ENCODE peak calls at places on chromosomes 13 and 19, in ten cellular contexts. One of them, this sample, is unnamed.

GRCh38 chr19:2475018-2475701 is 767 bp upstream of the GADD45B start:
- DNase-seq in upper lobe of right lung: peak
- DNase-seq in hypothalamus: peak
- DNase-seq in activated naive CD4-positive, alpha-beta T cell treated with anti-CD3 and anti-CD28 coated beads for 36 hours: peak
- DNase-seq in T1000: no peak
- DNase-seq in smooth muscle cell of the brain vasculature: no peak
- DNase-seq in CD8-positive, alpha-beta T cell: no peak
- DNase-seq in SHP77: no peak
- DNase-seq in EH: peak
- DNase-seq in activated CD8-positive, alpha-beta memory T cell treated with anti-CD3 and anti-CD28 coated beads for 4 hours: no peak
- DNase-seq in this sample: peak

GRCh38 chr13:107275945-107276614 is 708.1 kb upstream of the ARGLU1 start:
- DNase-seq in smooth muscle cell of the brain vasculature: no peak
- DNase-seq in upper lobe of right lung: no peak
- DNase-seq in CD8-positive, alpha-beta T cell: no peak
- DNase-seq in EH: no peak
- DNase-seq in SHP77: no peak
- DNase-seq in activated CD8-positive, alpha-beta memory T cell treated with anti-CD3 and anti-CD28 coated beads for 4 hours: no peak
- DNase-seq in T1000: no peak
- DNase-seq in activated naive CD4-positive, alpha-beta T cell treated with anti-CD3 and anti-CD28 coated beads for 36 hours: no peak
- DNase-seq in hypothalamus: no peak
- DNase-seq in this sample: no peak

GRCh38 chr19:1719519-1719918 is 33.8 kb upstream of the ONECUT3 start:
- DNase-seq in activated naive CD4-positive, alpha-beta T cell treated with anti-CD3 and anti-CD28 coated beads for 36 hours: no peak
- DNase-seq in activated CD8-positive, alpha-beta memory T cell treated with anti-CD3 and anti-CD28 coated beads for 4 hours: no peak
- DNase-seq in hypothalamus: no peak
- DNase-seq in SHP77: no peak
- DNase-seq in CD8-positive, alpha-beta T cell: no peak
- DNase-seq in upper lobe of right lung: no peak
- DNase-seq in T1000: no peak
- DNase-seq in smooth muscle cell of the brain vasculature: no peak
- DNase-seq in EH: no peak
- DNase-seq in this sample: no peak

GRCh38 chr19:873084-874019 is 13.9 kb downstream of the CFD start:
- DNase-seq in activated CD8-positive, alpha-beta memory T cell treated with anti-CD3 and anti-CD28 coated beads for 4 hours: no peak
- DNase-seq in SHP77: no peak
- DNase-seq in activated naive CD4-positive, alpha-beta T cell treated with anti-CD3 and anti-CD28 coated beads for 36 hours: peak
- DNase-seq in EH: peak
- DNase-seq in smooth muscle cell of the brain vasculature: no peak
- DNase-seq in CD8-positive, alpha-beta T cell: peak
- DNase-seq in hypothalamus: no peak
- DNase-seq in T1000: peak
- DNase-seq in upper lobe of right lung: peak
- DNase-seq in this sample: peak

GRCh38 chr13:72244788-72245187 is 377.8 kb upstream of the DACH1 start:
- DNase-seq in T1000: no peak
- DNase-seq in CD8-positive, alpha-beta T cell: no peak
- DNase-seq in SHP77: no peak
- DNase-seq in activated CD8-positive, alpha-beta memory T cell treated with anti-CD3 and anti-CD28 coated beads for 4 hours: no peak
- DNase-seq in upper lobe of right lung: no peak
- DNase-seq in hypothalamus: no peak
- DNase-seq in activated naive CD4-positive, alpha-beta T cell treated with anti-CD3 and anti-CD28 coated beads for 36 hours: no peak
- DNase-seq in EH: no peak
- DNase-seq in smooth muscle cell of the brain vasculature: no peak
- DNase-seq in this sample: no peak

GRCh38 chr13:82407321-82407720 is 1475.0 kb downstream of the SLITRK1 start:
- DNase-seq in activated naive CD4-positive, alpha-beta T cell treated with anti-CD3 and anti-CD28 coated beads for 36 hours: no peak
- DNase-seq in CD8-positive, alpha-beta T cell: no peak
- DNase-seq in smooth muscle cell of the brain vasculature: no peak
- DNase-seq in EH: peak
- DNase-seq in SHP77: no peak
- DNase-seq in hypothalamus: no peak
- DNase-seq in activated CD8-positive, alpha-beta memory T cell treated with anti-CD3 and anti-CD28 coated beads for 4 hours: no peak
- DNase-seq in T1000: no peak
- DNase-seq in upper lobe of right lung: no peak
- DNase-seq in this sample: no peak

GRCh38 chr13:38685974-38686571 is 804 bp upstream of the FREM2 start:
- DNase-seq in CD8-positive, alpha-beta T cell: no peak
- DNase-seq in upper lobe of right lung: no peak
- DNase-seq in SHP77: no peak
- DNase-seq in EH: peak
- DNase-seq in smooth muscle cell of the brain vasculature: no peak
- DNase-seq in activated naive CD4-positive, alpha-beta T cell treated with anti-CD3 and anti-CD28 coated beads for 36 hours: no peak
- DNase-seq in activated CD8-positive, alpha-beta memory T cell treated with anti-CD3 and anti-CD28 coated beads for 4 hours: no peak
- DNase-seq in hypothalamus: peak
- DNase-seq in T1000: no peak
- DNase-seq in this sample: peak

GRCh38 chr19:16506961-16507360 is 10.8 kb downstream of the C19orf44 start:
- DNase-seq in activated CD8-positive, alpha-beta memory T cell treated with anti-CD3 and anti-CD28 coated beads for 4 hours: no peak
- DNase-seq in activated naive CD4-positive, alpha-beta T cell treated with anti-CD3 and anti-CD28 coated beads for 36 hours: no peak
- DNase-seq in EH: no peak
- DNase-seq in T1000: no peak
- DNase-seq in upper lobe of right lung: no peak
- DNase-seq in hypothalamus: no peak
- DNase-seq in smooth muscle cell of the brain vasculature: no peak
- DNase-seq in SHP77: no peak
- DNase-seq in CD8-positive, alpha-beta T cell: no peak
- DNase-seq in this sample: no peak

GRCh38 chr19:32719611-32720059 is at the start of gene TDRD12:
- DNase-seq in activated naive CD4-positive, alpha-beta T cell treated with anti-CD3 and anti-CD28 coated beads for 36 hours: no peak
- DNase-seq in hypothalamus: no peak
- DNase-seq in SHP77: no peak
- DNase-seq in EH: no peak
- DNase-seq in CD8-positive, alpha-beta T cell: no peak
- DNase-seq in upper lobe of right lung: no peak
- DNase-seq in T1000: no peak
- DNase-seq in smooth muscle cell of the brain vasculature: no peak
- DNase-seq in activated CD8-positive, alpha-beta memory T cell treated with anti-CD3 and anti-CD28 coated beads for 4 hours: no peak
- DNase-seq in this sample: no peak

GRCh38 chr19:48123907-48124675 is 13.5 kb upstream of the PLA2G4C start:
- DNase-seq in EH: peak
- DNase-seq in T1000: no peak
- DNase-seq in upper lobe of right lung: no peak
- DNase-seq in CD8-positive, alpha-beta T cell: no peak
- DNase-seq in activated naive CD4-positive, alpha-beta T cell treated with anti-CD3 and anti-CD28 coated beads for 36 hours: peak
- DNase-seq in hypothalamus: no peak
- DNase-seq in activated CD8-positive, alpha-beta memory T cell treated with anti-CD3 and anti-CD28 coated beads for 4 hours: no peak
- DNase-seq in smooth muscle cell of the brain vasculature: no peak
- DNase-seq in SHP77: no peak
- DNase-seq in this sample: no peak

GRCh38 chr19:12400618-12401502 is at the start of gene ZNF799:
- DNase-seq in CD8-positive, alpha-beta T cell: peak
- DNase-seq in activated CD8-positive, alpha-beta memory T cell treated with anti-CD3 and anti-CD28 coated beads for 4 hours: peak
- DNase-seq in upper lobe of right lung: peak
- DNase-seq in EH: peak
- DNase-seq in smooth muscle cell of the brain vasculature: peak
- DNase-seq in SHP77: peak
- DNase-seq in hypothalamus: peak
- DNase-seq in T1000: peak
- DNase-seq in activated naive CD4-positive, alpha-beta T cell treated with anti-CD3 and anti-CD28 coated beads for 36 hours: peak
- DNase-seq in this sample: peak

GRCh38 chr19:7450243-7451223 is 38.3 kb downstream of the PEX11G start:
- DNase-seq in T1000: no peak
- DNase-seq in hypothalamus: no peak
- DNase-seq in EH: no peak
- DNase-seq in activated CD8-positive, alpha-beta memory T cell treated with anti-CD3 and anti-CD28 coated beads for 4 hours: no peak
- DNase-seq in CD8-positive, alpha-beta T cell: no peak
- DNase-seq in SHP77: no peak
- DNase-seq in smooth muscle cell of the brain vasculature: no peak
- DNase-seq in activated naive CD4-positive, alpha-beta T cell treated with anti-CD3 and anti-CD28 coated beads for 36 hours: no peak
- DNase-seq in upper lobe of right lung: no peak
- DNase-seq in this sample: no peak

GRCh38 chr13:110458594-110459365 is 102.7 kb downstream of the RAB20 start:
- DNase-seq in CD8-positive, alpha-beta T cell: no peak
- DNase-seq in SHP77: no peak
- DNase-seq in EH: no peak
- DNase-seq in smooth muscle cell of the brain vasculature: no peak
- DNase-seq in hypothalamus: no peak
- DNase-seq in activated naive CD4-positive, alpha-beta T cell treated with anti-CD3 and anti-CD28 coated beads for 36 hours: no peak
- DNase-seq in activated CD8-positive, alpha-beta memory T cell treated with anti-CD3 and anti-CD28 coated beads for 4 hours: no peak
- DNase-seq in upper lobe of right lung: no peak
- DNase-seq in T1000: no peak
- DNase-seq in this sample: no peak

GRCh38 chr19:40232949-40233810 is 6.7 kb upstream of the CCNP start:
- DNase-seq in EH: no peak
- DNase-seq in smooth muscle cell of the brain vasculature: no peak
- DNase-seq in activated CD8-positive, alpha-beta memory T cell treated with anti-CD3 and anti-CD28 coated beads for 4 hours: no peak
- DNase-seq in hypothalamus: no peak
- DNase-seq in activated naive CD4-positive, alpha-beta T cell treated with anti-CD3 and anti-CD28 coated beads for 36 hours: no peak
- DNase-seq in upper lobe of right lung: no peak
- DNase-seq in T1000: no peak
- DNase-seq in CD8-positive, alpha-beta T cell: no peak
- DNase-seq in SHP77: no peak
- DNase-seq in this sample: no peak

GRCh38 chr19:40612831-40613668 is 11.9 kb downstream of the LTBP4 start:
- DNase-seq in upper lobe of right lung: peak
- DNase-seq in T1000: peak
- DNase-seq in SHP77: no peak
- DNase-seq in activated CD8-positive, alpha-beta memory T cell treated with anti-CD3 and anti-CD28 coated beads for 4 hours: peak
- DNase-seq in CD8-positive, alpha-beta T cell: no peak
- DNase-seq in hypothalamus: no peak
- DNase-seq in smooth muscle cell of the brain vasculature: no peak
- DNase-seq in EH: no peak
- DNase-seq in activated naive CD4-positive, alpha-beta T cell treated with anti-CD3 and anti-CD28 coated beads for 36 hours: peak
- DNase-seq in this sample: peak

GRCh38 chr13:41306271-41307150 is 4.6 kb upstream of the NAA16 start:
- DNase-seq in smooth muscle cell of the brain vasculature: no peak
- DNase-seq in upper lobe of right lung: no peak
- DNase-seq in hypothalamus: no peak
- DNase-seq in EH: peak
- DNase-seq in T1000: no peak
- DNase-seq in SHP77: no peak
- DNase-seq in activated CD8-positive, alpha-beta memory T cell treated with anti-CD3 and anti-CD28 coated beads for 4 hours: no peak
- DNase-seq in CD8-positive, alpha-beta T cell: no peak
- DNase-seq in activated naive CD4-positive, alpha-beta T cell treated with anti-CD3 and anti-CD28 coated beads for 36 hours: no peak
- DNase-seq in this sample: no peak

GRCh38 chr19:18850560-18851375 is 19.0 kb downstream of the UPF1 start:
- DNase-seq in hypothalamus: no peak
- DNase-seq in EH: no peak
- DNase-seq in activated naive CD4-positive, alpha-beta T cell treated with anti-CD3 and anti-CD28 coated beads for 36 hours: no peak
- DNase-seq in activated CD8-positive, alpha-beta memory T cell treated with anti-CD3 and anti-CD28 coated beads for 4 hours: no peak
- DNase-seq in T1000: no peak
- DNase-seq in upper lobe of right lung: peak
- DNase-seq in smooth muscle cell of the brain vasculature: no peak
- DNase-seq in CD8-positive, alpha-beta T cell: no peak
- DNase-seq in SHP77: no peak
- DNase-seq in this sample: no peak

GRCh38 chr13:111551421-111551820 is 231.0 kb downstream of the TEX29 start:
- DNase-seq in upper lobe of right lung: no peak
- DNase-seq in SHP77: no peak
- DNase-seq in activated naive CD4-positive, alpha-beta T cell treated with anti-CD3 and anti-CD28 coated beads for 36 hours: no peak
- DNase-seq in hypothalamus: no peak
- DNase-seq in T1000: no peak
- DNase-seq in EH: no peak
- DNase-seq in CD8-positive, alpha-beta T cell: no peak
- DNase-seq in smooth muscle cell of the brain vasculature: no peak
- DNase-seq in activated CD8-positive, alpha-beta memory T cell treated with anti-CD3 and anti-CD28 coated beads for 4 hours: no peak
- DNase-seq in this sample: peak

GRCh38 chr13:38350114-38350617 is 515 bp downstream of the UFM1 start:
- DNase-seq in upper lobe of right lung: peak
- DNase-seq in activated naive CD4-positive, alpha-beta T cell treated with anti-CD3 and anti-CD28 coated beads for 36 hours: peak
- DNase-seq in T1000: no peak
- DNase-seq in SHP77: peak
- DNase-seq in CD8-positive, alpha-beta T cell: peak
- DNase-seq in EH: peak
- DNase-seq in smooth muscle cell of the brain vasculature: peak
- DNase-seq in activated CD8-positive, alpha-beta memory T cell treated with anti-CD3 and anti-CD28 coated beads for 4 hours: peak
- DNase-seq in hypothalamus: peak
- DNase-seq in this sample: peak

GRCh38 chr19:50723069-50723468 is at the start of gene CLEC11A:
- DNase-seq in hypothalamus: no peak
- DNase-seq in activated naive CD4-positive, alpha-beta T cell treated with anti-CD3 and anti-CD28 coated beads for 36 hours: no peak
- DNase-seq in activated CD8-positive, alpha-beta memory T cell treated with anti-CD3 and anti-CD28 coated beads for 4 hours: no peak
- DNase-seq in smooth muscle cell of the brain vasculature: peak
- DNase-seq in EH: peak
- DNase-seq in upper lobe of right lung: no peak
- DNase-seq in T1000: no peak
- DNase-seq in SHP77: no peak
- DNase-seq in CD8-positive, alpha-beta T cell: no peak
- DNase-seq in this sample: peak

GRCh38 chr19:8526345-8527062 is 12.5 kb upstream of the ZNF414 start:
- DNase-seq in smooth muscle cell of the brain vasculature: peak
- DNase-seq in CD8-positive, alpha-beta T cell: no peak
- DNase-seq in upper lobe of right lung: peak
- DNase-seq in activated naive CD4-positive, alpha-beta T cell treated with anti-CD3 and anti-CD28 coated beads for 36 hours: no peak
- DNase-seq in T1000: peak
- DNase-seq in hypothalamus: peak
- DNase-seq in activated CD8-positive, alpha-beta memory T cell treated with anti-CD3 and anti-CD28 coated beads for 4 hours: no peak
- DNase-seq in SHP77: peak
- DNase-seq in EH: peak
- DNase-seq in this sample: peak

This sample was measured in left colon.